ENCODE peak calls at places on chromosome 1, in four cellular contexts. V is stimulated activated CD4-positive, alpha-beta T cell treated with anti-CD3 and anti-CD28 coated beads, Interleukin-12 subunit alpha, Interleukin-12 subunit beta, amount 100 ng/mL, for 48 hours; A is NCI-H774; M is right lobe of liver. Z is an unnamed sample.
A peak's percentile ranks its signal among the peaks of the same experiment; 100 is the strongest.

GRCh38 chr1:14712136-14712535 is 113.7 kb downstream of the KAZN start:
- DNase-seq in V (no peak), A (no peak), M (no peak), Z (no peak)

GRCh38 chr1:208820600-208821232 is 576.5 kb upstream of the PLXNA2 start:
- DNase-seq in V (no peak), A (no peak), M (no peak), Z (no peak)

GRCh38 chr1:103516283-103516682 is 9.2 kb upstream of the RNPC3 start:
- DNase-seq in V (no peak), A (no peak), M (no peak), Z (no peak)

GRCh38 chr1:219847215-219847855 is 81.0 kb downstream of the SLC30A10 start:
- DNase-seq in V (no peak), A (no peak), M (peak; percentile 47), Z (no peak)

GRCh38 chr1:43232482-43232881 is 37.3 kb upstream of the TMEM125 start:
- DNase-seq in V (no peak), A (no peak), M (no peak), Z (no peak)

GRCh38 chr1:182260516-182260915 is 131.1 kb downstream of the GLUL start:
- DNase-seq in V (no peak), A (no peak), M (no peak), Z (peak; percentile 33)

GRCh38 chr1:11152755-11153154 is 36.4 kb upstream of the ANGPTL7 start:
- DNase-seq in V (no peak), A (no peak), M (no peak), Z (no peak)

GRCh38 chr1:29233693-29234092 is 2.6 kb upstream of the PTPRU start:
- DNase-seq in V (no peak), A (no peak), M (no peak), Z (no peak)

GRCh38 chr1:235077571-235078479 is 50.8 kb downstream of the TOMM20 start:
- DNase-seq in V (peak; percentile 48), A (no peak), M (no peak), Z (no peak)

GRCh38 chr1:46811053-46811452 is 12.2 kb downstream of the CYP4B1 start:
- DNase-seq in V (no peak), A (no peak), M (no peak), Z (no peak)

GRCh38 chr1:34868230-34869049 is 8.9 kb upstream of the SMIM12 start:
- DNase-seq in V (no peak), A (no peak), M (no peak), Z (no peak)

GRCh38 chr1:167454304-167454928 is 63.9 kb downstream of the CD247 start:
- DNase-seq in V (no peak), A (peak; percentile 36), M (no peak), Z (no peak)

GRCh38 chr1:214037468-214037867 is 49.7 kb downstream of the PROX1 start:
- DNase-seq in V (no peak), A (no peak), M (no peak), Z (no peak)

GRCh38 chr1:48761986-48762385 is 14.7 kb downstream of the BEND5 start:
- DNase-seq in V (no peak), A (no peak), M (no peak), Z (no peak)

GRCh38 chr1:100834779-100835645 is 59.6 kb downstream of the EXTL2 start:
- DNase-seq in V (no peak), A (no peak), M (no peak), Z (peak; percentile 21)

GRCh38 chr1:125119024-125119441 is 3934.3 kb downstream of the SRGAP2C start:
- DNase-seq in V (no peak), A (no peak), M (no peak), Z (no peak)

GRCh38 chr1:181335631-181336030 is 147.7 kb upstream of the CACNA1E start:
- DNase-seq in V (no peak), A (no peak), M (no peak), Z (no peak)

GRCh38 chr1:173520799-173521198 is 43.7 kb downstream of the PRDX6 start:
- DNase-seq in V (no peak), A (no peak), M (no peak), Z (no peak)

GRCh38 chr1:203771901-203772301 is 6.9 kb downstream of the LAX1 start:
- DNase-seq in V (no peak), A (no peak), M (no peak), Z (no peak)

GRCh38 chr1:208225954-208226937 is 17.9 kb downstream of the PLXNA2 start:
- DNase-seq in V (no peak), A (no peak), M (no peak), Z (no peak)

GRCh38 chr1:223704921-223705878 is 7.1 kb upstream of the CAPN2 start:
- DNase-seq in V (no peak), A (no peak), M (no peak), Z (no peak)

GRCh38 chr1:7290971-7291970 is 479.8 kb upstream of the VAMP3 start:
- DNase-seq in V (no peak), A (no peak), M (no peak), Z (no peak)

GRCh38 chr1:155648207-155649147 is 38.5 kb downstream of the MSTO1 start:
- DNase-seq in V (no peak), A (no peak), M (no peak), Z (no peak)

GRCh38 chr1:31029031-31029430 is 36.5 kb downstream of the PUM1 start:
- DNase-seq in V (no peak), A (no peak), M (no peak), Z (no peak)

GRCh38 chr1:168972887-168973286 is 133.6 kb upstream of the ATP1B1 start:
- DNase-seq in V (no peak), A (peak; percentile 41), M (no peak), Z (no peak)

GRCh38 chr1:83113686-83114085 is 885.2 kb downstream of the TTLL7 start:
- DNase-seq in V (no peak), A (no peak), M (no peak), Z (no peak)

GRCh38 chr1:186429017-186429416 is 31.9 kb downstream of the PDC start:
- DNase-seq in V (no peak), A (no peak), M (no peak), Z (no peak)

GRCh38 chr1:110770832-110771231 is 96.1 kb upstream of the KCNA3 start:
- DNase-seq in V (no peak), A (no peak), M (no peak), Z (no peak)

GRCh38 chr1:28417441-28418277 is 48.1 kb downstream of the PHACTR4 start:
- DNase-seq in V (no peak), A (no peak), M (no peak), Z (no peak)

GRCh38 chr1:162200096-162200847 is 130.8 kb downstream of the NOS1AP start:
- DNase-seq in V (no peak), A (no peak), M (no peak), Z (no peak)

GRCh38 chr1:8643542-8644536 is 173.6 kb downstream of the RERE start:
- DNase-seq in V (no peak), A (no peak), M (peak; percentile 34), Z (no peak)

GRCh38 chr1:9066945-9067807 is 2.3 kb downstream of the SLC2A5 start:
- DNase-seq in V (no peak), A (no peak), M (peak; percentile 48), Z (no peak)

GRCh38 chr1:80059940-80060339 is 1053.4 kb upstream of the ADGRL4 start:
- DNase-seq in V (no peak), A (no peak), M (no peak), Z (no peak)

GRCh38 chr1:199167460-199167859 is 528.6 kb downstream of the PTPRC start:
- DNase-seq in V (no peak), A (no peak), M (no peak), Z (no peak)

GRCh38 chr1:34929497-34929852 is at the start of gene DLGAP3:
- DNase-seq in V (no peak), A (peak; percentile 64), M (no peak), Z (no peak)

GRCh38 chr1:44327679-44328491 is 27.2 kb downstream of the ERI3 start:
- DNase-seq in V (no peak), A (peak; percentile 49), M (peak; percentile 86), Z (no peak)

GRCh38 chr1:68148631-68149030 is 83.7 kb downstream of the WLS start:
- DNase-seq in V (no peak), A (no peak), M (no peak), Z (no peak)

Z was measured in CMK.